ENCODE peak calls at places on chromosomes 6 and 20, in six cellular contexts. R is GM12878, S is HCT116, Z is transverse colon, Q is prostate gland, G is suprapubic skin. J is an unnamed sample. For H3K4me1, the result is how much of the 10 kb centered on the place peaks cover.

GRCh38 chr6:75751443-75751842 is 2.4 kb downstream of the MYO6 start:
- DNase-seq in R (no peak), S (no peak), Z (no peak), Q (no peak), G (no peak), J (no peak)

GRCh38 chr20:57964011-57964862 is 254.4 kb upstream of the PMEPA1 start:
- DNase-seq in R (no peak), S (no peak), Z (no peak), Q (no peak), G (no peak), J (no peak)

GRCh38 chr6:14406616-14407343 is 289.2 kb downstream of the CD83 start:
- DNase-seq in R (no peak), S (no peak), Z (no peak), Q (no peak), G (no peak), J (no peak)

GRCh38 chr6:105593805-105594231 is 190.9 kb upstream of the PREP start:
- DNase-seq in R (no peak), S (no peak), Z (no peak), Q (peak), G (no peak), J (no peak)

GRCh38 chr6:11161031-11161966 is 49.8 kb upstream of the ERVFRD-1 start:
- DNase-seq in R (no peak), S (no peak), Z (no peak), Q (no peak), G (no peak), J (no peak)

GRCh38 chr6:28277746-28278145 is 3.6 kb upstream of the PGBD1 start:
- DNase-seq in R (no peak), S (no peak), Z (no peak), Q (no peak), G (no peak), J (no peak)

GRCh38 chr6:147255948-147256674 is 51.9 kb downstream of the STXBP5 start:
- DNase-seq in R (no peak), S (no peak), Z (no peak), Q (no peak), G (no peak), J (no peak)

GRCh38 chr6:123888779-123889513 is 85.3 kb downstream of the NKAIN2 start:
- DNase-seq in R (no peak), S (no peak), Z (no peak), Q (no peak), G (no peak), J (no peak)

GRCh38 chr6:21598662-21599061 is 5.1 kb downstream of the SOX4 start:
- DNase-seq in R (no peak), S (no peak), Z (no peak), Q (no peak), G (no peak), J (no peak)

GRCh38 chr6:127641905-127642304 is 64.9 kb downstream of the C6orf58 start:
- DNase-seq in R (no peak), S (peak), Z (no peak), Q (no peak), G (no peak), J (no peak)

GRCh38 chr20:62766716-62767115 is 29.6 kb upstream of the MRGBP start:
- DNase-seq in R (no peak), S (no peak), Z (peak), Q (peak), G (no peak), J (peak)

GRCh38 chr6:8526619-8527018 is 91.3 kb upstream of the SLC35B3 start:
- DNase-seq in R (no peak), S (no peak), Z (no peak), Q (no peak), G (no peak), J (no peak)

GRCh38 chr6:107179004-107179403 is 63.7 kb upstream of the BEND3 start:
- DNase-seq in R (no peak), S (peak), Z (no peak), Q (peak), G (no peak), J (no peak)

GRCh38 chr6:1481326-1481725 is 92.0 kb downstream of the FOXF2 start:
- DNase-seq in R (no peak), S (peak), Z (no peak), Q (no peak), G (no peak), J (no peak)

GRCh38 chr6:12148317-12148801 is 136.2 kb downstream of the HIVEP1 start:
- DNase-seq in R (no peak), S (no peak), Z (no peak), Q (no peak), G (no peak), J (no peak)

GRCh38 chr6:44183783-44184182 is 25.2 kb downstream of the CAPN11 start:
- DNase-seq in R (no peak), S (no peak), Z (no peak), Q (no peak), G (no peak), J (no peak)

GRCh38 chr20:6678101-6678500 is 89.4 kb upstream of the BMP2 start:
- DNase-seq in R (no peak), S (no peak), Z (no peak), Q (no peak), G (no peak), J (no peak)

GRCh38 chr20:7742479-7742878 is 197.8 kb downstream of the HAO1 start:
- DNase-seq in R (no peak), S (no peak), Z (no peak), Q (no peak), G (no peak), J (peak)

GRCh38 chr20:11261533-11262000 is 587.8 kb upstream of the JAG1 start:
- DNase-seq in R (peak), S (no peak), Z (no peak), Q (no peak), G (no peak), J (no peak)

GRCh38 chr20:37405351-37405897 is 59.5 kb downstream of the SRC start:
- DNase-seq in R (no peak), S (no peak), Z (no peak), Q (no peak), G (no peak), J (no peak)

GRCh38 chr6:7114744-7115451 is 7.1 kb downstream of the RREB1 start:
- DNase-seq in R (no peak), S (no peak), Z (no peak), Q (no peak), G (no peak), J (no peak)

GRCh38 chr6:52284131-52284459 is 447 bp downstream of the MCM3 start:
- DNase-seq in R (no peak), S (no peak), Z (peak), Q (peak), G (no peak), J (no peak)

GRCh38 chr6:38739532-38739931 is 24.4 kb downstream of the DNAH8 start:
- DNase-seq in R (no peak), S (no peak), Z (no peak), Q (no peak), G (no peak), J (no peak)

GRCh38 chr6:160111812-160112211 is 9.8 kb upstream of the SLC22A1 start:
- DNase-seq in R (no peak), S (no peak), Z (no peak), Q (no peak), G (no peak), J (no peak)

GRCh38 chr20:14193885-14194284 is 143.5 kb downstream of the FLRT3 start:
- DNase-seq in R (no peak), S (no peak), Z (no peak), Q (no peak), G (no peak), J (no peak)

GRCh38 chr6:136113736-136114173 is 136.4 kb downstream of the MTFR2 start:
- DNase-seq in R (no peak), S (no peak), Z (peak), Q (no peak), G (no peak), J (no peak)

GRCh38 chr6:41037107-41037900 is 1.7 kb downstream of the UNC5CL start:
- DNase-seq in R (no peak), S (no peak), Z (no peak), Q (no peak), G (no peak), J (no peak)

GRCh38 chr20:10783660-10784336 is 110.0 kb upstream of the JAG1 start:
- DNase-seq in R (no peak), S (no peak), Z (no peak), Q (no peak), G (no peak), J (no peak)

GRCh38 chr6:45148711-45149341 is 179.3 kb upstream of the RUNX2 start:
- DNase-seq in R (no peak), S (no peak), Z (no peak), Q (no peak), G (no peak), J (no peak)

GRCh38 chr20:53077373-53078205 is 105.4 kb downstream of the TSHZ2 start:
- DNase-seq in R (no peak), S (no peak), Z (no peak), Q (no peak), G (no peak), J (peak)

GRCh38 chr6:118333772-118334171 is 214.3 kb upstream of the PLN start:
- DNase-seq in R (no peak), S (no peak), Z (no peak), Q (no peak), G (no peak), J (no peak)

GRCh38 chr20:58458342-58459057 is 56.7 kb downstream of the APCDD1L start:
- DNase-seq in R (peak), S (no peak), Z (no peak), Q (no peak), G (no peak), J (no peak)

GRCh38 chr6:31822038-31822821 is 5.3 kb upstream of the HSPA1B start:
- DNase-seq in R (no peak), S (no peak), Z (peak), Q (peak), G (peak), J (peak)

GRCh38 chr6:122640377-122640776 is 30.2 kb downstream of the PKIB start:
- DNase-seq in R (no peak), S (no peak), Z (no peak), Q (no peak), G (no peak), J (no peak)

GRCh38 chr6:43706788-43707187 is 19.2 kb upstream of the MRPS18A start:
- DNase-seq in R (no peak), S (no peak), Z (no peak), Q (no peak), G (no peak), J (no peak)

GRCh38 chr6:31722173-31722572 is 627 bp upstream of the LY6G6C start:
- DNase-seq in R (no peak), S (no peak), Z (no peak), Q (no peak), G (no peak), J (no peak)

GRCh38 chr20:54557836-54558590 is 82.6 kb downstream of the DOK5 start:
- DNase-seq in R (no peak), S (no peak), Z (no peak), Q (no peak), G (no peak), J (no peak)

GRCh38 chr6:2875840-2876207 is 27.3 kb downstream of the SERPINB9 start:
- DNase-seq in R (no peak), S (no peak), Z (peak), Q (no peak), G (no peak), J (no peak)

DNA sequence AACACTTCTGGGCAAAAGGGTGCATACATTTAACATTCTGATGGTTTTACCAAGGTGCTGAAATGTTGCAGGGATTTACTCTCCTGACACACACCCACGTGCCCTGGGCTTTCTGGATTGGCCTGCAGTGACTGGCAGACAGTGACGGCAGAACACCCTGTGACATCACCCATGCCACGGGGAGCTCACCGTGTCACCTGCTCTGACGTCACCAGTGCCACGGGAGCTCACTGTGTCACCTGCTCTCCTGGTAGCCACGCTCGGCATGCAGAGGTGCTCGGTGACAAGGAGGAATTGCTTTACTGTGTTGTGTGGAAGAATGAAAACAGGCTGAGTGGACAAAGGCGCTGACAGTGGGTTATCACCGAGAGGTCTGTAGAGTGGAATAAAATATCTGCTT is 99.3 kb downstream of the RAMACL start:
- DNase-seq in R (no peak), S (no peak), Z (no peak), Q (no peak), G (no peak), J (no peak)
- H3K4me1 ChIP-seq in R (under half), S (under half), Z (under half), Q (under half), G (under half), J (under half)

GRCh38 chr6:144284753-144285547 is at the start of gene UTRN:
- DNase-seq in R (no peak), S (no peak), Z (peak), Q (peak), G (peak), J (peak)
- TF ChIP-seq POLR2AphosphoS5 in R (no peak), S (peak), Z (peak), Q (peak), G (peak), J (peak)

GRCh38 chr6:46653439-46653942 is 716 bp downstream of the SLC25A27 start:
- DNase-seq in R (no peak), S (no peak), Z (no peak), Q (no peak), G (no peak), J (no peak)
- H3K27ac ChIP-seq in R (no peak), S (peak), Z (peak), Q (peak), G (peak), J (peak)

GRCh38 chr6:156686940-156687874 is 90.0 kb upstream of the ARID1B start:
- DNase-seq in R (no peak), S (peak), Z (peak), Q (peak), G (peak), J (peak)

GRCh38 chr6:156689656-156690055 is 87.5 kb upstream of the ARID1B start:
- DNase-seq in R (no peak), S (no peak), Z (no peak), Q (no peak), G (no peak), J (no peak)

GRCh38 chr6:156687875-156688549 is 89.2 kb upstream of the ARID1B start:
- DNase-seq in R (no peak), S (peak), Z (peak), Q (peak), G (no peak), J (peak)

GRCh38 chr6:156686429-156686939 is 90.7 kb upstream of the ARID1B start:
- DNase-seq in R (no peak), S (no peak), Z (peak), Q (peak), G (no peak), J (peak)

DNA sequence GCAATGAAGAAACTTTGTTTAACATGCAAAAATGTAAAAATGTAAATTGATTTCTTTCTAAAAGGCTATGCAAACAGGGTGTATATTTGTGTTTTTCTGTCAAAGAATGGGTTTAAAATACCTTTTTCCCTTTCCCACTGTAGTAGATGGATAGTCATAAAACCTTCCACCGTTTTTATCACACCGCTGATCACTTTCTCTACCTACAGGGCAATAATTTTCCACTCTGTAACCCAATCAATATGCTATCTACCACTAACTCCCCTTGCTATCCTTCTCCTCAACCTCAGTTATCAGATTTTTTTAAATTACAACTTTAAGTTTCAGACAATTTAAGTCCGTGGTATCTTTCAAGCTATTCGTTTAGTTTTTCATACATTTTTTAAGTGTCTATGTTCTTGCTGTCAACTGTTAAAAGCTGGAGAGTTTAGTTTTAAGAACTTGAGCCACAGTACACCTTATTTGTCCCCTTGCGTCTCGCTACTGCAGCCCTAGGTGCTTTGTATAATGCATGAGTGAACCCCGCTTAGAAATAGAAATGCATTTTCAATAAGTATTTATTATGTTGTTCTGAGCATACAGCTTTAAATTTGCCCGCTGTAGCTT is 91.3 kb upstream of the ARID1B start:
- DNase-seq in R (no peak), S (no peak), Z (no peak), Q (no peak), G (no peak), J (no peak)
- H3K4me1 ChIP-seq in R (under half), S (under half), Z (under half), Q (under half), G (under half), J (under half)

DNA sequence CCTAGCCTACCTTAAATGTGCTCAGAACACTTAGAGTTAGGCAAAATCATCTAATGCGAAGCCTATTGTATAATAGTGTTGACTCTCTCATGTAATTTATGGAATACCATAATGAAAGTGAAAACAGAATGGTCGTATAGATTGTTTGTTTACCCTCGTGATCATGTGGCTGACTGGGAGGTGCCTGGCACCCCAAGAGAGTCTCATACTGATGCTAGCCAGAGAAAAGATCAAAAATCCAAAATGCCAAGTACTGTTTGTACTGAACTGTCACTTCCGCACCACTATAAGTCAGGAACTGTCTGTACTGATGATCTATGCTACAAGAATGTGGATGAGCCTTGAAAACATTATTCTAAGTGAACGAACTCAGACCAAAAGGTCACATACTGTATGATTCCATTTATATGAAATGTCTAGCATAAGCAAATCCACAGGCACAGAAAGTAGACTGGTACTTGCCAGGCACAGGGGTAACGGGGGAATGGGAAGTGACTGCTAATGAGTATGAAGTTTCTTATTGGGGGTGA is 22.4 kb downstream of the ZMYND8 start:
- DNase-seq in R (no peak), S (no peak), Z (peak), Q (peak), G (no peak), J (no peak)
- TF ChIP-seq POLR2AphosphoS5 in R (no peak), S (no peak), Z (peak), Q (peak), G (peak), J (peak)

DNA sequence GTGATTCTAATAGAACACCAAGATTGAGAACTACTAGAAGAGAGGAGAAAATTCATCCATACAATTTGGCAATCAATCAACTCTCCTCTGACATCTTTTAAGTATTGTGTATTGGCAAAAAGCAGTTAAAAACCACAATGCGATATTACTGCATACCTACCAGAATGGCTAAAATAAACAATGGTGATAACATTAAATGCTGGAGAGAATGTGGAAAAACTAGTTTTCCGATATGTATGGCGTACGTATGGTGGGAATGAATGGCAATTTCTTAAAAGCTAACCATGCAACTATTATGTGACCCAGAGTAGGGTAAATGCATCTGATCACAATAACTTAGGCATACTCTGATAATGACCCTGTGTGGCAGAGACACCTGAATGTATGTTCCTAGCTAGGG is 29.3 kb upstream of the LAMA4 start:
- DNase-seq in R (no peak), S (no peak), Z (no peak), Q (no peak), G (no peak), J (no peak)
- H3K27ac ChIP-seq in R (no peak), S (no peak), Z (no peak), Q (no peak), G (no peak), J (no peak)

GRCh38 chr20:44580581-44581268 is 1.7 kb upstream of the PKIG start:
- DNase-seq in R (no peak), S (no peak), Z (no peak), Q (no peak), G (no peak), J (no peak)
- H3K4me1 ChIP-seq in R (half or more), S (under half), Z (under half), Q (under half), G (under half), J (under half)

J was measured in stomach.